ENCODE peak calls at places on chromosomes 3 and 15, in ten cellular contexts. T, K, V, M, L, R, U, S, I and J are unnamed samples.

GRCh38 chr3:172287811-172288477 is 160.3 kb downstream of the GHSR start:
- DNase-seq in T (no peak), K (no peak), V (no peak), M (no peak), L (no peak), R (no peak), U (no peak), S (no peak), I (no peak), J (no peak)

GRCh38 chr15:35885870-35886269 is 339.9 kb upstream of the DPH6 start:
- DNase-seq in T (no peak), K (no peak), V (no peak), M (no peak), L (no peak), R (no peak), U (peak; percentile 63), S (no peak), I (peak; percentile 77), J (no peak)

GRCh38 chr15:71114066-71114680 is 1.1 kb upstream of the THSD4 start:
- DNase-seq in T (no peak), K (no peak), V (no peak), M (no peak), L (no peak), R (no peak), U (no peak), S (no peak), I (no peak), J (no peak)

GRCh38 chr3:145219355-145220196 is 941.4 kb downstream of the PLOD2 start:
- DNase-seq in T (no peak), K (no peak), V (no peak), M (no peak), L (no peak), R (no peak), U (no peak), S (no peak), I (no peak), J (no peak)

GRCh38 chr3:56931816-56932215 is 128.6 kb upstream of the SPATA12 start:
- DNase-seq in T (no peak), K (no peak), V (no peak), M (no peak), L (no peak), R (no peak), U (no peak), S (no peak), I (no peak), J (no peak)

GRCh38 chr3:171991166-171991565 is 48.2 kb upstream of the FNDC3B start:
- DNase-seq in T (no peak), K (no peak), V (no peak), M (no peak), L (no peak), R (no peak), U (no peak), S (no peak), I (peak; percentile 42), J (no peak)

GRCh38 chr3:161557751-161558150 is 61.1 kb downstream of the OTOL1 start:
- DNase-seq in T (no peak), K (no peak), V (no peak), M (no peak), L (no peak), R (no peak), U (no peak), S (no peak), I (no peak), J (no peak)

GRCh38 chr3:63724987-63725386 is 72.5 kb downstream of the SNTN start:
- DNase-seq in T (no peak), K (no peak), V (no peak), M (no peak), L (peak; percentile 51), R (peak; percentile 77), U (peak; percentile 82), S (no peak), I (peak; percentile 83), J (no peak)

GRCh38 chr15:92941668-92942067 is 41.5 kb downstream of the CHD2 start:
- DNase-seq in T (no peak), K (no peak), V (no peak), M (no peak), L (no peak), R (no peak), U (no peak), S (no peak), I (no peak), J (no peak)

GRCh38 chr3:179840985-179841384 is 188.1 kb downstream of the USP13 start:
- DNase-seq in T (no peak), K (no peak), V (no peak), M (no peak), L (no peak), R (peak; percentile 45), U (peak; percentile 88), S (no peak), I (peak; percentile 89), J (no peak)

GRCh38 chr15:63597033-63597790 is at the start of gene FBXL22:
- DNase-seq in T (peak; percentile 77), K (no peak), V (peak; percentile 50), M (peak; percentile 75), L (peak; percentile 54), R (no peak), U (no peak), S (no peak), I (no peak), J (no peak)

GRCh38 chr3:46386206-46386605 is 15.5 kb downstream of the CCR5 start:
- DNase-seq in T (no peak), K (no peak), V (no peak), M (no peak), L (no peak), R (no peak), U (peak; percentile 99), S (peak; percentile 76), I (peak; percentile 98), J (no peak)

GRCh38 chr15:68994981-68995753 is 19.3 kb upstream of the NOX5 start:
- DNase-seq in T (no peak), K (no peak), V (no peak), M (no peak), L (no peak), R (no peak), U (no peak), S (no peak), I (no peak), J (no peak)

GRCh38 chr3:10194328-10195071 is 29.8 kb downstream of the IRAK2 start:
- DNase-seq in T (no peak), K (no peak), V (no peak), M (peak; percentile 41), L (no peak), R (no peak), U (peak; percentile 92), S (no peak), I (peak; percentile 96), J (peak; percentile 73)

GRCh38 chr3:125098929-125099328 is 43.1 kb upstream of the HEG1 start:
- DNase-seq in T (no peak), K (no peak), V (no peak), M (no peak), L (no peak), R (no peak), U (no peak), S (no peak), I (no peak), J (no peak)

DNA sequence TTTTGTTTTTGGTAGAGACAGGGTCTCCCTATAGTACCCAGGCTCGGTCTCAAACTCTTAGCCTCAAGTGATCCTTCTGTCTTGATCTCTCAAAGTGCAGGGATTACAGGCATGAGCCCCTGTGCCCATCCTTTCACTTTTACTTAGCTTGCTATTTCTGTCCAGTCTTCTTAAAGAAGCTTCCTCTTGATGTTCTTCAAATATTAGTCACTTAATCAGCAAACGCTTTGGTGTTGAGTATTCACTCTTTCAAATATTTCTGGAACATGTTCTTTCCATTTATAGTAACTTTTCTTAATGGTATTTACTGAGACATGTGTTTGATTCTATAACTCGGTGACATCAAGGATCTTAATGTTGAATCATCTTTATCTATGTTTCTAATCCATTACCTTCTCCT is 122.1 kb downstream of the CNTN6 start:
- DNase-seq in T (no peak), K (no peak), V (no peak), M (no peak), L (no peak), R (no peak), U (no peak), S (no peak), I (no peak), J (no peak)
- H3K4me3 ChIP-seq in T (no peak overlapping the region), K (no peak overlapping the region), V (no peak overlapping the region), M (no peak overlapping the region), L (no peak overlapping the region), R (no peak overlapping the region), U (no peak overlapping the region), S (no peak overlapping the region), I (no peak overlapping the region), J (no peak overlapping the region)

GRCh38 chr3:78978037-78978436 is 789.8 kb downstream of the ROBO1 start:
- DNase-seq in T (no peak), K (no peak), V (no peak), M (no peak), L (no peak), R (peak; percentile 46), U (peak; percentile 38), S (no peak), I (peak; percentile 46), J (no peak)
- TF ChIP-seq CTCF in T (no peak), K (no peak), V (no peak), M (peak; percentile 53), L (no peak), R (peak; percentile 53), U (peak; percentile 65), S (no peak), I (peak; percentile 43), J (peak; percentile 27)

GRCh38 chr15:60476713-60477112 is 2.2 kb downstream of the ICE2 start:
- DNase-seq in T (no peak), K (no peak), V (no peak), M (no peak), L (no peak), R (peak; percentile 18), U (no peak), S (no peak), I (no peak), J (no peak)

GRCh38 chr15:60478633-60479360 is at the start of gene ICE2:
- DNase-seq in T (peak; percentile 99), K (peak; percentile 94), V (peak; percentile 98), M (peak; percentile 96), L (peak; percentile 98), R (peak; percentile 96), U (peak; percentile 91), S (peak; percentile 94), I (peak; percentile 94), J (peak; percentile 92)

GRCh38 chr15:60477164-60477563 is 1.8 kb downstream of the ICE2 start:
- DNase-seq in T (no peak), K (no peak), V (no peak), M (no peak), L (no peak), R (no peak), U (no peak), S (no peak), I (no peak), J (no peak)

GRCh38 chr15:60479361-60479684 is 381 bp upstream of the ICE2 start:
- DNase-seq in T (no peak), K (no peak), V (no peak), M (no peak), L (no peak), R (no peak), U (no peak), S (no peak), I (no peak), J (peak; percentile 5)

GRCh38 chr15:60477991-60478632 is 830 bp downstream of the ICE2 start:
- DNase-seq in T (no peak), K (no peak), V (peak; percentile 20), M (peak; percentile 47), L (no peak), R (peak; percentile 47), U (peak; percentile 28), S (peak; percentile 11), I (peak; percentile 22), J (peak; percentile 18)
- H3K4me3 ChIP-seq in T (peak overlapping the region; percentile 96), K (peak overlapping the region; percentile 66), V (peak overlapping the region; percentile 71), M (peak overlapping the region; percentile 50), L (peak overlapping the region; percentile 88), R (peak overlapping the region; percentile 89), U (peak overlapping the region; percentile 77), S (peak overlapping the region; percentile 85), I (peak overlapping the region; percentile 90), J (peak overlapping the region; percentile 96)

GRCh38 chr15:40081691-40082194 is 26.9 kb downstream of the BMF start:
- DNase-seq in T (peak; percentile 90), K (peak; percentile 80), V (peak; percentile 80), M (peak; percentile 86), L (peak; percentile 79), R (peak; percentile 92), U (peak; percentile 64), S (peak; percentile 31), I (no peak), J (no peak)
- TF ChIP-seq CTCF in T (no peak), K (no peak), V (no peak), M (peak; percentile 14), L (no peak), R (no peak), U (no peak), S (no peak), I (no peak), J (no peak)